ENCODE peak calls at places on chromosome 1, in eight cellular contexts. S is stimulated activated CD4-positive, alpha-beta T cell treated with anti-CD3 and anti-CD28 coated beads, TNF-alpha, amount 100 ng/mL, for 4 hours; Y is amniotic stem cell; D is RPMI7951; B is HT-29; L is adipocyte; X is NCI-H345; N is activated naive CD4-positive, alpha-beta T cell treated with anti-CD3 and anti-CD28 coated beads, Interleukin-2, amount 50 U/mL, for 72 hours. V is an unnamed sample.

GRCh38 chr1:178541396-178541795 is 28.5 kb downstream of the TEX35 start:
- DNase-seq in X (no peak), B (no peak), Y (no peak), N (no peak), D (no peak), S (no peak), L (no peak), V (no peak)

GRCh38 chr1:17952506-17952905 is 155.1 kb upstream of the IGSF21 start:
- DNase-seq in D (no peak), B (no peak), X (no peak), S (no peak), L (no peak), N (no peak), Y (no peak), V (no peak)

GRCh38 chr1:155174334-155175280 is 958 bp downstream of the TRIM46 start:
- DNase-seq in L (peak), S (no peak), B (no peak), Y (no peak), X (no peak), D (peak), N (peak), V (no peak)

GRCh38 chr1:202343652-202344349 is 2.1 kb upstream of the UBE2T start:
- DNase-seq in S (no peak), B (peak), X (peak), N (no peak), L (peak), Y (peak), D (peak), V (no peak)

GRCh38 chr1:41950820-41951219 is 32.1 kb upstream of the HIVEP3 start:
- DNase-seq in D (peak), L (no peak), N (no peak), X (no peak), Y (no peak), B (no peak), S (no peak), V (no peak)

GRCh38 chr1:6392081-6392879 is 1.3 kb downstream of the ACOT7 start:
- DNase-seq in X (no peak), L (no peak), N (no peak), S (no peak), B (peak), Y (no peak), D (peak), V (no peak)

GRCh38 chr1:53134961-53135734 is 7.3 kb downstream of the SLC1A7 start:
- DNase-seq in S (no peak), B (no peak), Y (no peak), N (peak), D (peak), L (no peak), X (no peak), V (no peak)

GRCh38 chr1:235327559-235328270 is at the start of gene ARID4B:
- DNase-seq in L (no peak), Y (no peak), S (no peak), N (no peak), X (peak), D (no peak), B (no peak), V (no peak)

GRCh38 chr1:62230724-62231123 is 36.1 kb downstream of the L1TD1 start:
- DNase-seq in X (peak), L (peak), B (no peak), D (peak), N (no peak), Y (peak), S (no peak), V (peak)

GRCh38 chr1:30023300-30024022 is 699.9 kb downstream of the MATN1 start:
- DNase-seq in Y (no peak), D (no peak), N (peak), X (no peak), L (no peak), S (no peak), B (no peak), V (no peak)

GRCh38 chr1:146012703-146013565 is 8.6 kb downstream of the HJV start:
- DNase-seq in L (peak), B (peak), S (no peak), X (peak), Y (peak), D (peak), N (no peak), V (peak)

GRCh38 chr1:29506678-29507225 is 270.4 kb downstream of the PTPRU start:
- DNase-seq in L (no peak), N (no peak), X (no peak), D (no peak), Y (no peak), B (no peak), S (no peak), V (no peak)

GRCh38 chr1:17335821-17336718 is 28.1 kb downstream of the PADI4 start:
- DNase-seq in N (no peak), S (peak), L (peak), X (peak), D (peak), B (peak), Y (peak), V (peak)

GRCh38 chr1:168360151-168360550 is 79.5 kb downstream of the TBX19 start:
- DNase-seq in B (no peak), Y (no peak), S (no peak), L (peak), D (no peak), X (no peak), N (no peak), V (no peak)

GRCh38 chr1:21307210-21307609 is 16.9 kb upstream of the ECE1 start:
- DNase-seq in L (no peak), D (no peak), B (no peak), Y (no peak), N (no peak), S (no peak), X (no peak), V (no peak)

GRCh38 chr1:90012305-90012704 is 17.4 kb downstream of the ZNF326 start:
- DNase-seq in L (peak), S (no peak), N (no peak), B (no peak), X (no peak), Y (no peak), D (no peak), V (no peak)

GRCh38 chr1:85091647-85092295 is 43.5 kb upstream of the MCOLN3 start:
- DNase-seq in Y (no peak), X (no peak), S (no peak), L (no peak), N (no peak), D (no peak), B (no peak), V (no peak)

GRCh38 chr1:211653907-211654553 is 21.4 kb downstream of the NEK2 start:
- DNase-seq in B (no peak), X (no peak), D (no peak), Y (no peak), N (no peak), L (peak), S (no peak), V (no peak)

GRCh38 chr1:245751671-245752070 is 596.9 kb downstream of the KIF26B start:
- DNase-seq in S (no peak), Y (no peak), L (no peak), X (no peak), N (no peak), B (no peak), D (peak), V (peak)

GRCh38 chr1:53461329-53462044 is 2.3 kb downstream of the DMRTB1 start:
- DNase-seq in Y (no peak), S (no peak), N (no peak), D (no peak), X (no peak), B (no peak), L (no peak), V (no peak)

GRCh38 chr1:36392836-36393235 is 4.9 kb downstream of the LSM10 start:
- DNase-seq in L (no peak), Y (no peak), D (no peak), N (no peak), X (no peak), S (no peak), B (no peak), V (no peak)